ENCODE peak calls at places on chromosomes 6 and 20, in ten cellular contexts. One of them, this sample, is unnamed.

GRCh38 chr20:6515261-6515660 is 252.2 kb upstream of the BMP2 start:
- DNase-seq in IMR-90: peak; percentile 8
- DNase-seq in AG04450: no peak
- DNase-seq in pancreas: no peak
- DNase-seq in uterus: no peak
- DNase-seq in A549: no peak
- DNase-seq in SK-N-SH: no peak
- DNase-seq in PC-9: no peak
- DNase-seq in left lung: no peak
- DNase-seq in heart left ventricle: no peak
- DNase-seq in this sample: no peak

GRCh38 chr6:108768792-108769524 is 79.3 kb upstream of the ARMC2 start:
- DNase-seq in IMR-90: no peak
- DNase-seq in AG04450: no peak
- DNase-seq in pancreas: no peak
- DNase-seq in uterus: no peak
- DNase-seq in A549: no peak
- DNase-seq in SK-N-SH: no peak
- DNase-seq in PC-9: no peak
- DNase-seq in left lung: no peak
- DNase-seq in heart left ventricle: no peak
- DNase-seq in this sample: no peak

GRCh38 chr6:25395731-25396130 is 116.6 kb downstream of the CARMIL1 start:
- DNase-seq in IMR-90: no peak
- DNase-seq in AG04450: no peak
- DNase-seq in pancreas: no peak
- DNase-seq in uterus: no peak
- DNase-seq in A549: no peak
- DNase-seq in SK-N-SH: no peak
- DNase-seq in PC-9: no peak
- DNase-seq in left lung: no peak
- DNase-seq in heart left ventricle: no peak
- DNase-seq in this sample: no peak

GRCh38 chr6:56226946-56227879 is 20.2 kb downstream of the COL21A1 start:
- DNase-seq in IMR-90: peak; percentile 46
- DNase-seq in AG04450: no peak
- DNase-seq in pancreas: no peak
- DNase-seq in uterus: no peak
- DNase-seq in A549: no peak
- DNase-seq in SK-N-SH: no peak
- DNase-seq in PC-9: no peak
- DNase-seq in left lung: no peak
- DNase-seq in heart left ventricle: no peak
- DNase-seq in this sample: no peak

GRCh38 chr6:41535766-41536165 is 10.4 kb upstream of the FOXP4 start:
- DNase-seq in IMR-90: no peak
- DNase-seq in AG04450: no peak
- DNase-seq in pancreas: no peak
- DNase-seq in uterus: no peak
- DNase-seq in A549: no peak
- DNase-seq in SK-N-SH: no peak
- DNase-seq in PC-9: no peak
- DNase-seq in left lung: no peak
- DNase-seq in heart left ventricle: no peak
- DNase-seq in this sample: no peak

GRCh38 chr6:86756623-86757246 is 180.6 kb upstream of the HTR1E start:
- DNase-seq in IMR-90: no peak
- DNase-seq in AG04450: no peak
- DNase-seq in pancreas: no peak
- DNase-seq in uterus: no peak
- DNase-seq in A549: no peak
- DNase-seq in SK-N-SH: no peak
- DNase-seq in PC-9: no peak
- DNase-seq in left lung: no peak
- DNase-seq in heart left ventricle: no peak
- DNase-seq in this sample: no peak

GRCh38 chr6:116616757-116617093 is 446 bp downstream of the RSPH4A start:
- DNase-seq in IMR-90: no peak
- DNase-seq in AG04450: no peak
- DNase-seq in pancreas: peak; percentile 55
- DNase-seq in uterus: no peak
- DNase-seq in A549: peak; percentile 7
- DNase-seq in SK-N-SH: peak; percentile 16
- DNase-seq in PC-9: no peak
- DNase-seq in left lung: no peak
- DNase-seq in heart left ventricle: peak; percentile 21
- DNase-seq in this sample: peak; percentile 7

GRCh38 chr6:128280960-128281359 is 239.4 kb downstream of the PTPRK start:
- DNase-seq in IMR-90: no peak
- DNase-seq in AG04450: no peak
- DNase-seq in pancreas: no peak
- DNase-seq in uterus: no peak
- DNase-seq in A549: no peak
- DNase-seq in SK-N-SH: no peak
- DNase-seq in PC-9: no peak
- DNase-seq in left lung: no peak
- DNase-seq in heart left ventricle: no peak
- DNase-seq in this sample: no peak

GRCh38 chr6:41676406-41676805 is 38.1 kb downstream of the MDFI start:
- DNase-seq in IMR-90: no peak
- DNase-seq in AG04450: no peak
- DNase-seq in pancreas: no peak
- DNase-seq in uterus: no peak
- DNase-seq in A549: no peak
- DNase-seq in SK-N-SH: no peak
- DNase-seq in PC-9: no peak
- DNase-seq in left lung: peak; percentile 0
- DNase-seq in heart left ventricle: no peak
- DNase-seq in this sample: no peak

GRCh38 chr20:7790189-7790588 is 150.1 kb downstream of the HAO1 start:
- DNase-seq in IMR-90: no peak
- DNase-seq in AG04450: no peak
- DNase-seq in pancreas: no peak
- DNase-seq in uterus: no peak
- DNase-seq in A549: no peak
- DNase-seq in SK-N-SH: no peak
- DNase-seq in PC-9: no peak
- DNase-seq in left lung: no peak
- DNase-seq in heart left ventricle: no peak
- DNase-seq in this sample: no peak

GRCh38 chr20:13325033-13325432 is 104.0 kb downstream of the ISM1 start:
- DNase-seq in IMR-90: peak; percentile 16
- DNase-seq in AG04450: no peak
- DNase-seq in pancreas: no peak
- DNase-seq in uterus: no peak
- DNase-seq in A549: peak; percentile 75
- DNase-seq in SK-N-SH: peak; percentile 38
- DNase-seq in PC-9: no peak
- DNase-seq in left lung: no peak
- DNase-seq in heart left ventricle: no peak
- DNase-seq in this sample: no peak

GRCh38 chr6:165805604-165806003 is 142.6 kb upstream of the PDE10A start:
- DNase-seq in IMR-90: no peak
- DNase-seq in AG04450: no peak
- DNase-seq in pancreas: no peak
- DNase-seq in uterus: no peak
- DNase-seq in A549: no peak
- DNase-seq in SK-N-SH: no peak
- DNase-seq in PC-9: no peak
- DNase-seq in left lung: no peak
- DNase-seq in heart left ventricle: no peak
- DNase-seq in this sample: no peak

GRCh38 chr20:59923514-59923913 is 9.9 kb downstream of the SYCP2 start:
- DNase-seq in IMR-90: no peak
- DNase-seq in AG04450: no peak
- DNase-seq in pancreas: no peak
- DNase-seq in uterus: no peak
- DNase-seq in A549: no peak
- DNase-seq in SK-N-SH: no peak
- DNase-seq in PC-9: no peak
- DNase-seq in left lung: no peak
- DNase-seq in heart left ventricle: no peak
- DNase-seq in this sample: no peak

DNA sequence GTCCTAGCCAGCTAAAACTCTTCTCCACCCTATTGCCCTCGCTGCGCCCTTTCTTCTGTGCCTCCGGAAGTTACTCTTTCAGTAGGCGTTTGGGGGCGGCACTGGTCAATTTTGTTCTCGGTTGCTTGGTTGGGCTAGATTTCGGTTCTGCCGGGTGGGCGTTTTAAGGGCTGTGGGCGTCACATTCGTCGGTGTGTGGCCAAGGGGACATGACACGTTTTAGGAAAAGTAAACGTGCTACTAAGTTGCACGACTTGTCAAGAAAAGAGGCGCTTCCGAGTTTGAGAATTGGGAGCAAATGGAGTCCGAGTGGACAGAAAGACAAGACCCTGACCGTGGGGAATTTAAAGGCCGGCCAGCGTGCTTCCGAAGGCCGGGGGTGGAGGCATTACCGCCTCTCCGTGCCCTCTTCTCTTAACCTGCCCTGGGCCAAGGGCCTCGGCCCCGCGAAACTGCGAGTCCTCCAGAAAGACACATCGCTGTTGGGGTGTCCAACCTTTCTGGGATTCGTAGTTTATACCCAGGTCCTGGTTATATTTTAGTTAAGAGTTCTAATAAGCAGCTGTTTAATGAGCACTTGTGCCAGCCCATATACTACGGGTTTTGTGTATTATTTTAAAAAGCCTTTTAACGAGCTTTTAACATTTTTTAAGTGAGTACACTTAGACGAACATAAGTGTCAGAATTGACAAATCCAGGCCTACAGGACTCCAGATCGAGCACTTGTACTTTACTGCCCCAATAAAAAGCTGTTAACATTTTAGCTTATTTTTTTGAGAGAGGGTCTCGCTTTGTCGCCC is 664 bp upstream of the BAG6 start:
- DNase-seq in IMR-90: no peak
- DNase-seq in AG04450: no peak
- DNase-seq in pancreas: peak; percentile 89
- DNase-seq in uterus: peak; percentile 92
- DNase-seq in A549: no peak
- DNase-seq in SK-N-SH: peak; percentile 87
- DNase-seq in PC-9: no peak
- DNase-seq in left lung: peak; percentile 87
- DNase-seq in heart left ventricle: peak; percentile 90
- DNase-seq in this sample: no peak
- H3K4me3 ChIP-seq in IMR-90: peak overlapping the region; percentile 59
- H3K4me3 ChIP-seq in AG04450: peak overlapping the region; percentile 88
- H3K4me3 ChIP-seq in pancreas: peak overlapping the region; percentile 78
- H3K4me3 ChIP-seq in uterus: peak overlapping the region; percentile 84
- H3K4me3 ChIP-seq in A549: peak overlapping the region; percentile 69
- H3K4me3 ChIP-seq in SK-N-SH: peak overlapping the region; percentile 64
- H3K4me3 ChIP-seq in PC-9: peak overlapping the region; percentile 79
- H3K4me3 ChIP-seq in left lung: peak overlapping the region; percentile 73
- H3K4me3 ChIP-seq in heart left ventricle: peak overlapping the region; percentile 68
- H3K4me3 ChIP-seq in this sample: peak overlapping the region; percentile 78

DNA sequence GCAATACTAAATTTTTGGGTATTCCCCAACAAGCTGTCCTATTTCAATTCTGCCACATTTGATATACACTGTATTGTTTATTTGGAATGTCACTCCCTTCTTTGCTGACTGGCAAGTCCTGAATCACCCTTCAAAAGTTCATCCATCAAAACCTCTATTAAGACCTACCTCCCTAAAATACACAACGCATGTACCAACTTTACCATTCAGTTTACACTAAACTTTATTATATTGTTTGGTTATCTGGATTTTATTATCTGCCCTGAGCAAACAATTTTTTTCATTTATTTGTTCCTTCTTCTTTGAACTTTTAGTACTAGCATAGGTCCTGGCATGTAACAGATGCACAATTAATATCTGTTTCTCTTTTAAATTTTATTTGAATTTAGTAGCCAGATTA is 958.2 kb upstream of the ADGRB3 start:
- DNase-seq in IMR-90: no peak
- DNase-seq in AG04450: no peak
- DNase-seq in pancreas: no peak
- DNase-seq in uterus: no peak
- DNase-seq in A549: no peak
- DNase-seq in SK-N-SH: no peak
- DNase-seq in PC-9: no peak
- DNase-seq in left lung: no peak
- DNase-seq in heart left ventricle: no peak
- DNase-seq in this sample: no peak
- H3K27ac ChIP-seq in IMR-90: no peak overlapping the region
- H3K27ac ChIP-seq in AG04450: no peak overlapping the region
- H3K27ac ChIP-seq in pancreas: no peak overlapping the region
- H3K27ac ChIP-seq in uterus: no peak overlapping the region
- H3K27ac ChIP-seq in A549: no peak overlapping the region
- H3K27ac ChIP-seq in SK-N-SH: no peak overlapping the region
- H3K27ac ChIP-seq in PC-9: no peak overlapping the region
- H3K27ac ChIP-seq in left lung: no peak overlapping the region
- H3K27ac ChIP-seq in heart left ventricle: no peak overlapping the region
- H3K27ac ChIP-seq in this sample: no peak overlapping the region

GRCh38 chr6:3144571-3144970 is 12.8 kb downstream of the TUBB2A start:
- DNase-seq in IMR-90: no peak
- DNase-seq in AG04450: no peak
- DNase-seq in pancreas: no peak
- DNase-seq in uterus: no peak
- DNase-seq in A549: no peak
- DNase-seq in SK-N-SH: no peak
- DNase-seq in PC-9: no peak
- DNase-seq in left lung: no peak
- DNase-seq in heart left ventricle: no peak
- DNase-seq in this sample: no peak

GRCh38 chr6:3151705-3152104 is 5.6 kb downstream of the TUBB2A start:
- DNase-seq in IMR-90: no peak
- DNase-seq in AG04450: no peak
- DNase-seq in pancreas: no peak
- DNase-seq in uterus: no peak
- DNase-seq in A549: no peak
- DNase-seq in SK-N-SH: no peak
- DNase-seq in PC-9: no peak
- DNase-seq in left lung: no peak
- DNase-seq in heart left ventricle: no peak
- DNase-seq in this sample: no peak

GRCh38 chr6:3152689-3153088 is 4.7 kb downstream of the TUBB2A start:
- DNase-seq in IMR-90: no peak
- DNase-seq in AG04450: no peak
- DNase-seq in pancreas: no peak
- DNase-seq in uterus: no peak
- DNase-seq in A549: no peak
- DNase-seq in SK-N-SH: no peak
- DNase-seq in PC-9: no peak
- DNase-seq in left lung: no peak
- DNase-seq in heart left ventricle: no peak
- DNase-seq in this sample: no peak

GRCh38 chr6:3147914-3148757 is 9.2 kb downstream of the TUBB2A start:
- DNase-seq in IMR-90: no peak
- DNase-seq in AG04450: no peak
- DNase-seq in pancreas: peak; percentile 90
- DNase-seq in uterus: no peak
- DNase-seq in A549: no peak
- DNase-seq in SK-N-SH: no peak
- DNase-seq in PC-9: no peak
- DNase-seq in left lung: no peak
- DNase-seq in heart left ventricle: no peak
- DNase-seq in this sample: no peak
- TF ChIP-seq CTCF in IMR-90: no peak
- TF ChIP-seq CTCF in AG04450: no peak
- TF ChIP-seq CTCF in pancreas: no peak
- TF ChIP-seq CTCF in uterus: no peak
- TF ChIP-seq CTCF in A549: no peak
- TF ChIP-seq CTCF in SK-N-SH: no peak
- TF ChIP-seq CTCF in PC-9: no peak
- TF ChIP-seq CTCF in left lung: no peak
- TF ChIP-seq CTCF in heart left ventricle: no peak
- TF ChIP-seq CTCF in this sample: no peak

GRCh38 chr6:6683964-6684363 is 95.4 kb downstream of the LY86 start:
- DNase-seq in IMR-90: no peak
- DNase-seq in AG04450: no peak
- DNase-seq in pancreas: no peak
- DNase-seq in uterus: no peak
- DNase-seq in A549: no peak
- DNase-seq in SK-N-SH: no peak
- DNase-seq in PC-9: no peak
- DNase-seq in left lung: no peak
- DNase-seq in heart left ventricle: no peak
- DNase-seq in this sample: no peak
- H3K4me3 ChIP-seq in IMR-90: no peak overlapping the region
- H3K4me3 ChIP-seq in AG04450: no peak overlapping the region
- H3K4me3 ChIP-seq in pancreas: no peak overlapping the region
- H3K4me3 ChIP-seq in uterus: no peak overlapping the region
- H3K4me3 ChIP-seq in A549: no peak overlapping the region
- H3K4me3 ChIP-seq in SK-N-SH: no peak overlapping the region
- H3K4me3 ChIP-seq in PC-9: no peak overlapping the region
- H3K4me3 ChIP-seq in left lung: no peak overlapping the region
- H3K4me3 ChIP-seq in heart left ventricle: no peak overlapping the region
- H3K4me3 ChIP-seq in this sample: no peak overlapping the region

This sample was measured in CD8-positive, alpha-beta T cell.